ENCODE peak calls at places on chromosome 15, in seven cellular contexts. Z, N, S, D, Q, L and I are unnamed samples.

GRCh38 chr15:76337047-76337738 is 620 bp downstream of the ISL2 start:
- DNase-seq in D (peak), N (no peak), S (no peak), Q (no peak), L (no peak), Z (no peak), I (no peak)

GRCh38 chr15:89171136-89172072 is 50.0 kb downstream of the RLBP1 start:
- DNase-seq in Z (peak), D (peak), Q (no peak), S (no peak), N (peak), L (peak), I (peak)

GRCh38 chr15:89971592-89971997 is 29.5 kb upstream of the ZNF710 start:
- DNase-seq in Q (peak), Z (no peak), S (no peak), N (peak), D (peak), L (peak), I (peak)

GRCh38 chr15:78075490-78076230 is 1.9 kb downstream of the TBC1D2B start:
- DNase-seq in L (no peak), S (peak), Z (peak), D (peak), N (peak), Q (peak), I (no peak)

GRCh38 chr15:76203346-76203745 is 107.9 kb downstream of the ETFA start:
- DNase-seq in Z (no peak), D (no peak), Q (no peak), N (no peak), L (no peak), S (no peak), I (no peak)

GRCh38 chr15:85730001-85730820 is 64.5 kb downstream of the KLHL25 start:
- DNase-seq in D (peak), Q (no peak), S (no peak), Z (no peak), L (no peak), N (no peak), I (no peak)

GRCh38 chr15:61327019-61327631 is 98.0 kb upstream of the RORA start:
- DNase-seq in S (no peak), N (no peak), L (no peak), Z (no peak), Q (no peak), D (no peak), I (no peak)

GRCh38 chr15:33154366-33155166 is 39.9 kb downstream of the FMN1 start:
- DNase-seq in Z (peak), S (no peak), L (no peak), D (no peak), Q (no peak), N (no peak), I (no peak)

GRCh38 chr15:62732078-62732477 is 310.5 kb upstream of the TPM1 start:
- DNase-seq in D (no peak), N (no peak), S (no peak), Q (no peak), L (no peak), Z (no peak), I (no peak)

GRCh38 chr15:76799760-76800159 is 105.4 kb downstream of the SCAPER start:
- DNase-seq in Z (no peak), Q (no peak), D (peak), S (no peak), N (no peak), L (no peak), I (no peak)

GRCh38 chr15:33330931-33331330 is 20.2 kb downstream of the RYR3 start:
- DNase-seq in D (no peak), Q (no peak), S (no peak), L (no peak), Z (no peak), N (no peak), I (no peak)

GRCh38 chr15:98728107-98728810 is 79.9 kb downstream of the IGF1R start:
- DNase-seq in Z (no peak), L (no peak), S (peak), N (no peak), Q (no peak), D (peak), I (peak)

GRCh38 chr15:31298707-31299172 is 27.9 kb upstream of the KLF13 start:
- DNase-seq in N (peak), S (no peak), D (no peak), Q (no peak), L (peak), Z (peak), I (peak)

GRCh38 chr15:82663186-82663600 is 16.0 kb upstream of the CPEB1 start:
- DNase-seq in L (no peak), Z (no peak), D (peak), S (peak), N (peak), Q (no peak), I (no peak)

GRCh38 chr15:31302029-31302657 is 24.5 kb upstream of the KLF13 start:
- DNase-seq in Z (peak), N (no peak), L (no peak), S (no peak), D (no peak), Q (no peak), I (no peak)

GRCh38 chr15:90087454-90088154 is 14.7 kb downstream of the IDH2 start:
- DNase-seq in L (peak), N (no peak), S (peak), Q (no peak), Z (no peak), D (peak), I (no peak)

GRCh38 chr15:36880913-36881290 is 219.4 kb downstream of the MEIS2 start:
- DNase-seq in S (no peak), N (no peak), Z (no peak), D (no peak), Q (no peak), L (no peak), I (no peak)

GRCh38 chr15:92901053-92901761 is 1.1 kb downstream of the CHD2 start:
- DNase-seq in D (peak), N (no peak), Z (no peak), Q (no peak), L (no peak), S (no peak), I (no peak)

GRCh38 chr15:63504979-63505841 is 817 bp downstream of the USP3 start:
- DNase-seq in N (peak), S (peak), D (peak), Q (peak), Z (peak), L (peak), I (peak)

GRCh38 chr15:73305331-73306211 is 63.2 kb downstream of the HCN4 start:
- DNase-seq in Q (no peak), S (no peak), Z (no peak), L (no peak), D (peak), N (no peak), I (no peak)

GRCh38 chr15:90598053-90598577 is 68.4 kb downstream of the CRTC3 start:
- DNase-seq in Z (peak), S (peak), N (peak), L (peak), Q (peak), D (peak), I (peak)

GRCh38 chr15:43230640-43231115 is 9.9 kb upstream of the EPB42 start:
- DNase-seq in L (no peak), Z (peak), S (no peak), D (peak), Q (no peak), N (no peak), I (no peak)

GRCh38 chr15:43232289-43232874 is 11.6 kb upstream of the EPB42 start:
- DNase-seq in Q (no peak), Z (no peak), S (no peak), D (no peak), L (no peak), N (no peak), I (no peak)

GRCh38 chr15:43225201-43225949 is 4.6 kb upstream of the EPB42 start:
- DNase-seq in D (peak), L (no peak), S (no peak), N (no peak), Z (no peak), Q (peak), I (no peak)

GRCh38 chr15:43226436-43227305 is 5.9 kb upstream of the EPB42 start:
- DNase-seq in S (no peak), Q (no peak), D (no peak), Z (no peak), N (no peak), L (no peak), I (peak)

GRCh38 chr15:43229977-43230376 is 9.2 kb upstream of the EPB42 start:
- DNase-seq in D (no peak), S (no peak), Q (no peak), Z (no peak), L (no peak), N (no peak), I (no peak)
- H3K27ac ChIP-seq in D (no peak), S (no peak), Q (no peak), Z (no peak), L (no peak), N (no peak), I (no peak)

DNA sequence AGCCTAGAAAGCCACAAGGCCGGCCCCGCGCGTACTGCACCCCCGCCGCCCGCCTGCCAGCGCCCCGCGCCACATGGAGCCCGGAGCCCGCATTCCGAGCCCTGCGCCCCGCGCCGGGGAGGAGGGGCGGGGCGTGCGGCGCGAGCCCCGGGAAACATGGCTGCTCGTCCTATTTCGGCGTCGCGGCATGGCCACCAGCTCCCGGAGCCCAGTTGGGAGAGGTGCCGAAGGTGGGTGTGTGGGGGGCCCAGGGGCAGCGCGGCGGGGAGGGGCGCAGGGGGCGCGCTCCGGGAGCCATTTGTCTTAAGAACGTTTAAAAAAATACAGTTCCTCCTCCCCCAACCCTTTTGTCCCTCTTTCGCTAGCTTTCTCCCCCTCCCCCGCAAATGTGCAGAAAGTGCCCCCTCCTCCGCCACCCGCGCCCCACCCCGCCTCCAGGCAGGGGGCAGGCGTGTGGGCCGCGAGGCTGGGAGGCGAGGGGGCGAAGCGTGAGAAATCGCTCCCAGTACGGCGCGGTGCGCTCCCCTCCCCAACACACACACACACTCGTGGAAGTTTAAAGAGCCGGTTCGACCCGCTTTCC is 2.5 kb downstream of the ANP32A start:
- DNase-seq in D (peak), S (peak), Z (peak), N (peak), Q (peak), L (peak), I (peak)
- TF ChIP-seq POLR2A in D (peak), S (peak), Z (no peak), N (no peak), Q (no peak), L (no peak), I (no peak)

GRCh38 chr15:40340740-40341400 is at the start of gene CCDC9B:
- DNase-seq in Q (peak), N (peak), D (peak), Z (peak), S (peak), L (peak), I (peak)
- H3K4me3 ChIP-seq in Q (peak), N (peak), D (peak), Z (peak), S (peak), L (peak), I (peak)

DNA sequence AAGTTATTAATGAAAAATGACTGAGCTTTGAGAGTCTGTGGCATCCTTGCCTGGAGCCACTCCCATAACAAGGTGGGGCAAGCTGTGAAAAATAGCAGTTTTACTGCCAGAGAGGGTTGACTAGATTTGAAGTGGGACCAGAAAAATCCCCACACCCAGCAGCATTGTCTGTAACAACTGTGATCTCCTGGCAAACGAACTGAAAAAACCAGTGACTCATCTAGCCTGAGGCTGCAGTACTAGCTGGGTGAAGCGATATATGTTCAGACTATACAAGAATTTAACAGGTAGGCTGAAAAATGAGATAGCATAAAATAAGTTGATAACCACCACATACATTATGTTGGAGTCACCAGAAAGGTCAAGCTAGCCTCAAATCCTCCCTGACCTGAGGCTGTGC is 64.0 kb downstream of the DPH6 start:
- DNase-seq in Q (no peak), D (peak), S (no peak), N (no peak), L (no peak), Z (no peak), I (no peak)
- H3K27ac ChIP-seq in Q (no peak), D (peak), S (no peak), N (no peak), L (no peak), Z (no peak), I (no peak)